ENCODE peak calls at places on chromosome 6, in ten cellular contexts. One of them, this sample, is unnamed.

GRCh38 chr6:134061440-134061839 is 9.0 kb upstream of the SLC2A12 start:
- DNase-seq in lower lobe of right lung: no peak
- DNase-seq in GM23338: no peak
- DNase-seq in stimulated activated CD8-positive, alpha-beta memory T cell treated with anti-CD3 and anti-CD28 coated beads, Interleukin-12 subunit alpha, Interleukin-12 subunit beta, amount 100 ng/mL, for 4 hours: no peak
- DNase-seq in stimulated activated CD4-positive, alpha-beta T cell treated with anti-CD3 and anti-CD28 coated beads, Interleukin-15, amount 100 ng/mL, for 1 hour: no peak
- DNase-seq in NT2/D1: no peak
- DNase-seq in GM04503: no peak
- DNase-seq in hippocampal formation: no peak
- DNase-seq in AG10803: no peak
- DNase-seq in adrenal gland: no peak
- DNase-seq in this sample: no peak

GRCh38 chr6:154502564-154502963 is 7.9 kb downstream of the CNKSR3 start:
- DNase-seq in lower lobe of right lung: no peak
- DNase-seq in GM23338: no peak
- DNase-seq in stimulated activated CD8-positive, alpha-beta memory T cell treated with anti-CD3 and anti-CD28 coated beads, Interleukin-12 subunit alpha, Interleukin-12 subunit beta, amount 100 ng/mL, for 4 hours: no peak
- DNase-seq in stimulated activated CD4-positive, alpha-beta T cell treated with anti-CD3 and anti-CD28 coated beads, Interleukin-15, amount 100 ng/mL, for 1 hour: no peak
- DNase-seq in NT2/D1: no peak
- DNase-seq in GM04503: no peak
- DNase-seq in hippocampal formation: no peak
- DNase-seq in AG10803: no peak
- DNase-seq in adrenal gland: no peak
- DNase-seq in this sample: no peak

GRCh38 chr6:89145962-89146747 is at the start of gene PM20D2:
- DNase-seq in lower lobe of right lung: peak; percentile 75
- DNase-seq in GM23338: peak; percentile 72
- DNase-seq in stimulated activated CD8-positive, alpha-beta memory T cell treated with anti-CD3 and anti-CD28 coated beads, Interleukin-12 subunit alpha, Interleukin-12 subunit beta, amount 100 ng/mL, for 4 hours: peak; percentile 60
- DNase-seq in stimulated activated CD4-positive, alpha-beta T cell treated with anti-CD3 and anti-CD28 coated beads, Interleukin-15, amount 100 ng/mL, for 1 hour: peak; percentile 22
- DNase-seq in NT2/D1: no peak
- DNase-seq in GM04503: no peak
- DNase-seq in hippocampal formation: no peak
- DNase-seq in AG10803: peak; percentile 13
- DNase-seq in adrenal gland: peak; percentile 48
- DNase-seq in this sample: no peak

GRCh38 chr6:131400782-131401496 is 172.1 kb upstream of the ARG1 start:
- DNase-seq in lower lobe of right lung: no peak
- DNase-seq in GM23338: no peak
- DNase-seq in stimulated activated CD8-positive, alpha-beta memory T cell treated with anti-CD3 and anti-CD28 coated beads, Interleukin-12 subunit alpha, Interleukin-12 subunit beta, amount 100 ng/mL, for 4 hours: no peak
- DNase-seq in stimulated activated CD4-positive, alpha-beta T cell treated with anti-CD3 and anti-CD28 coated beads, Interleukin-15, amount 100 ng/mL, for 1 hour: no peak
- DNase-seq in NT2/D1: no peak
- DNase-seq in GM04503: no peak
- DNase-seq in hippocampal formation: no peak
- DNase-seq in AG10803: no peak
- DNase-seq in adrenal gland: no peak
- DNase-seq in this sample: no peak

GRCh38 chr6:1383729-1384548 is 5.4 kb upstream of the FOXF2 start:
- DNase-seq in lower lobe of right lung: no peak
- DNase-seq in GM23338: peak; percentile 71
- DNase-seq in stimulated activated CD8-positive, alpha-beta memory T cell treated with anti-CD3 and anti-CD28 coated beads, Interleukin-12 subunit alpha, Interleukin-12 subunit beta, amount 100 ng/mL, for 4 hours: no peak
- DNase-seq in stimulated activated CD4-positive, alpha-beta T cell treated with anti-CD3 and anti-CD28 coated beads, Interleukin-15, amount 100 ng/mL, for 1 hour: no peak
- DNase-seq in NT2/D1: no peak
- DNase-seq in GM04503: no peak
- DNase-seq in hippocampal formation: no peak
- DNase-seq in AG10803: no peak
- DNase-seq in adrenal gland: no peak
- DNase-seq in this sample: no peak

GRCh38 chr6:81608776-81609175 is 143.7 kb downstream of the TENT5A start:
- DNase-seq in lower lobe of right lung: no peak
- DNase-seq in GM23338: no peak
- DNase-seq in stimulated activated CD8-positive, alpha-beta memory T cell treated with anti-CD3 and anti-CD28 coated beads, Interleukin-12 subunit alpha, Interleukin-12 subunit beta, amount 100 ng/mL, for 4 hours: no peak
- DNase-seq in stimulated activated CD4-positive, alpha-beta T cell treated with anti-CD3 and anti-CD28 coated beads, Interleukin-15, amount 100 ng/mL, for 1 hour: no peak
- DNase-seq in NT2/D1: no peak
- DNase-seq in GM04503: no peak
- DNase-seq in hippocampal formation: no peak
- DNase-seq in AG10803: no peak
- DNase-seq in adrenal gland: no peak
- DNase-seq in this sample: no peak

GRCh38 chr6:2900821-2901644 is 2.1 kb downstream of the SERPINB9 start:
- DNase-seq in lower lobe of right lung: no peak
- DNase-seq in GM23338: no peak
- DNase-seq in stimulated activated CD8-positive, alpha-beta memory T cell treated with anti-CD3 and anti-CD28 coated beads, Interleukin-12 subunit alpha, Interleukin-12 subunit beta, amount 100 ng/mL, for 4 hours: no peak
- DNase-seq in stimulated activated CD4-positive, alpha-beta T cell treated with anti-CD3 and anti-CD28 coated beads, Interleukin-15, amount 100 ng/mL, for 1 hour: no peak
- DNase-seq in NT2/D1: no peak
- DNase-seq in GM04503: no peak
- DNase-seq in hippocampal formation: peak; percentile 75
- DNase-seq in AG10803: peak; percentile 21
- DNase-seq in adrenal gland: no peak
- DNase-seq in this sample: no peak

GRCh38 chr6:38178584-38178886 is 359.0 kb downstream of the ZFAND3 start:
- DNase-seq in lower lobe of right lung: no peak
- DNase-seq in GM23338: no peak
- DNase-seq in stimulated activated CD8-positive, alpha-beta memory T cell treated with anti-CD3 and anti-CD28 coated beads, Interleukin-12 subunit alpha, Interleukin-12 subunit beta, amount 100 ng/mL, for 4 hours: no peak
- DNase-seq in stimulated activated CD4-positive, alpha-beta T cell treated with anti-CD3 and anti-CD28 coated beads, Interleukin-15, amount 100 ng/mL, for 1 hour: no peak
- DNase-seq in NT2/D1: no peak
- DNase-seq in GM04503: no peak
- DNase-seq in hippocampal formation: no peak
- DNase-seq in AG10803: no peak
- DNase-seq in adrenal gland: no peak
- DNase-seq in this sample: no peak

GRCh38 chr6:17167327-17167979 is 65.6 kb downstream of the STMND1 start:
- DNase-seq in lower lobe of right lung: peak; percentile 47
- DNase-seq in GM23338: peak; percentile 82
- DNase-seq in stimulated activated CD8-positive, alpha-beta memory T cell treated with anti-CD3 and anti-CD28 coated beads, Interleukin-12 subunit alpha, Interleukin-12 subunit beta, amount 100 ng/mL, for 4 hours: no peak
- DNase-seq in stimulated activated CD4-positive, alpha-beta T cell treated with anti-CD3 and anti-CD28 coated beads, Interleukin-15, amount 100 ng/mL, for 1 hour: no peak
- DNase-seq in NT2/D1: peak; percentile 6
- DNase-seq in GM04503: no peak
- DNase-seq in hippocampal formation: no peak
- DNase-seq in AG10803: peak; percentile 64
- DNase-seq in adrenal gland: peak; percentile 33
- DNase-seq in this sample: peak; percentile 33

GRCh38 chr6:137688230-137688971 is 178.7 kb upstream of the TNFAIP3 start:
- DNase-seq in lower lobe of right lung: no peak
- DNase-seq in GM23338: no peak
- DNase-seq in stimulated activated CD8-positive, alpha-beta memory T cell treated with anti-CD3 and anti-CD28 coated beads, Interleukin-12 subunit alpha, Interleukin-12 subunit beta, amount 100 ng/mL, for 4 hours: no peak
- DNase-seq in stimulated activated CD4-positive, alpha-beta T cell treated with anti-CD3 and anti-CD28 coated beads, Interleukin-15, amount 100 ng/mL, for 1 hour: no peak
- DNase-seq in NT2/D1: no peak
- DNase-seq in GM04503: no peak
- DNase-seq in hippocampal formation: no peak
- DNase-seq in AG10803: no peak
- DNase-seq in adrenal gland: no peak
- DNase-seq in this sample: no peak

GRCh38 chr6:157219201-157220200 is 103.8 kb downstream of the TMEM242 start:
- DNase-seq in lower lobe of right lung: no peak
- DNase-seq in GM23338: peak; percentile 39
- DNase-seq in stimulated activated CD8-positive, alpha-beta memory T cell treated with anti-CD3 and anti-CD28 coated beads, Interleukin-12 subunit alpha, Interleukin-12 subunit beta, amount 100 ng/mL, for 4 hours: no peak
- DNase-seq in stimulated activated CD4-positive, alpha-beta T cell treated with anti-CD3 and anti-CD28 coated beads, Interleukin-15, amount 100 ng/mL, for 1 hour: no peak
- DNase-seq in NT2/D1: no peak
- DNase-seq in GM04503: no peak
- DNase-seq in hippocampal formation: no peak
- DNase-seq in AG10803: peak; percentile 27
- DNase-seq in adrenal gland: no peak
- DNase-seq in this sample: no peak

GRCh38 chr6:136201735-136202134 is 48.4 kb downstream of the MTFR2 start:
- DNase-seq in lower lobe of right lung: no peak
- DNase-seq in GM23338: no peak
- DNase-seq in stimulated activated CD8-positive, alpha-beta memory T cell treated with anti-CD3 and anti-CD28 coated beads, Interleukin-12 subunit alpha, Interleukin-12 subunit beta, amount 100 ng/mL, for 4 hours: no peak
- DNase-seq in stimulated activated CD4-positive, alpha-beta T cell treated with anti-CD3 and anti-CD28 coated beads, Interleukin-15, amount 100 ng/mL, for 1 hour: no peak
- DNase-seq in NT2/D1: no peak
- DNase-seq in GM04503: no peak
- DNase-seq in hippocampal formation: no peak
- DNase-seq in AG10803: peak; percentile 11
- DNase-seq in adrenal gland: no peak
- DNase-seq in this sample: peak; percentile 12

GRCh38 chr6:42742116-42742894 is 3.6 kb downstream of the TBCC start:
- DNase-seq in lower lobe of right lung: no peak
- DNase-seq in GM23338: no peak
- DNase-seq in stimulated activated CD8-positive, alpha-beta memory T cell treated with anti-CD3 and anti-CD28 coated beads, Interleukin-12 subunit alpha, Interleukin-12 subunit beta, amount 100 ng/mL, for 4 hours: no peak
- DNase-seq in stimulated activated CD4-positive, alpha-beta T cell treated with anti-CD3 and anti-CD28 coated beads, Interleukin-15, amount 100 ng/mL, for 1 hour: no peak
- DNase-seq in NT2/D1: no peak
- DNase-seq in GM04503: no peak
- DNase-seq in hippocampal formation: no peak
- DNase-seq in AG10803: peak; percentile 82
- DNase-seq in adrenal gland: no peak
- DNase-seq in this sample: no peak

GRCh38 chr6:134936927-134937326 is 13.0 kb downstream of the ALDH8A1 start:
- DNase-seq in lower lobe of right lung: no peak
- DNase-seq in GM23338: no peak
- DNase-seq in stimulated activated CD8-positive, alpha-beta memory T cell treated with anti-CD3 and anti-CD28 coated beads, Interleukin-12 subunit alpha, Interleukin-12 subunit beta, amount 100 ng/mL, for 4 hours: no peak
- DNase-seq in stimulated activated CD4-positive, alpha-beta T cell treated with anti-CD3 and anti-CD28 coated beads, Interleukin-15, amount 100 ng/mL, for 1 hour: no peak
- DNase-seq in NT2/D1: no peak
- DNase-seq in GM04503: peak; percentile 76
- DNase-seq in hippocampal formation: no peak
- DNase-seq in AG10803: peak; percentile 92
- DNase-seq in adrenal gland: no peak
- DNase-seq in this sample: no peak